ENCODE peak calls at places on chromosome 2, in ten cellular contexts. Q, B, W, S, F, G, J, R, E and L are unnamed samples.

GRCh38 chr2:86764661-86765307 is 25.9 kb downstream of the CD8A start:
- DNase-seq in Q (peak), B (no peak), W (no peak), S (peak), F (peak), G (peak), J (peak), R (peak), E (peak), L (peak)

GRCh38 chr2:167844714-167845530 is 402.5 kb downstream of the STK39 start:
- DNase-seq in Q (no peak), B (no peak), W (no peak), S (no peak), F (peak), G (no peak), J (no peak), R (no peak), E (no peak), L (no peak)

GRCh38 chr2:21422724-21423522 is 299.2 kb downstream of the TDRD15 start:
- DNase-seq in Q (no peak), B (no peak), W (no peak), S (no peak), F (no peak), G (no peak), J (no peak), R (no peak), E (no peak), L (no peak)

GRCh38 chr2:239937866-239938640 is 87.1 kb downstream of the NDUFA10 start:
- DNase-seq in Q (no peak), B (peak), W (peak), S (no peak), F (no peak), G (no peak), J (no peak), R (no peak), E (no peak), L (no peak)

GRCh38 chr2:131023758-131024157 is 69.5 kb downstream of the FAM168B start:
- DNase-seq in Q (no peak), B (no peak), W (no peak), S (no peak), F (peak), G (no peak), J (no peak), R (no peak), E (no peak), L (no peak)

GRCh38 chr2:73965053-73965452 is 19.7 kb upstream of the TET3 start:
- DNase-seq in Q (no peak), B (no peak), W (no peak), S (no peak), F (no peak), G (no peak), J (no peak), R (no peak), E (no peak), L (no peak)

GRCh38 chr2:8502316-8502715 is 179.5 kb upstream of the ID2 start:
- DNase-seq in Q (no peak), B (no peak), W (no peak), S (no peak), F (no peak), G (no peak), J (no peak), R (no peak), E (no peak), L (no peak)

GRCh38 chr2:43345391-43345813 is 119.0 kb upstream of the ZFP36L2 start:
- DNase-seq in Q (no peak), B (peak), W (no peak), S (no peak), F (no peak), G (no peak), J (no peak), R (no peak), E (peak), L (peak)

GRCh38 chr2:197875736-197876135 is 71.3 kb downstream of the PLCL1 start:
- DNase-seq in Q (no peak), B (no peak), W (no peak), S (no peak), F (no peak), G (no peak), J (no peak), R (no peak), E (no peak), L (no peak)

GRCh38 chr2:95109260-95109659 is 12.3 kb downstream of the MRPS5 start:
- DNase-seq in Q (no peak), B (no peak), W (no peak), S (no peak), F (no peak), G (no peak), J (no peak), R (no peak), E (no peak), L (no peak)

GRCh38 chr2:231193216-231193615 is 5.2 kb upstream of the ARMC9 start:
- DNase-seq in Q (no peak), B (no peak), W (no peak), S (no peak), F (no peak), G (no peak), J (no peak), R (no peak), E (peak), L (peak)

GRCh38 chr2:157413342-157414035 is 30.4 kb downstream of the CYTIP start:
- DNase-seq in Q (no peak), B (no peak), W (no peak), S (no peak), F (no peak), G (peak), J (no peak), R (peak), E (no peak), L (no peak)

GRCh38 chr2:146978891-146979555 is 865.8 kb upstream of the ACVR2A start:
- DNase-seq in Q (no peak), B (no peak), W (no peak), S (no peak), F (no peak), G (no peak), J (no peak), R (no peak), E (peak), L (peak)

GRCh38 chr2:158013791-158014190 is 87.9 kb upstream of the UPP2 start:
- DNase-seq in Q (no peak), B (no peak), W (no peak), S (no peak), F (no peak), G (no peak), J (no peak), R (no peak), E (no peak), L (no peak)

GRCh38 chr2:27025861-27026851 is 6.6 kb upstream of the TMEM214 start:
- DNase-seq in Q (no peak), B (no peak), W (no peak), S (no peak), F (no peak), G (no peak), J (no peak), R (no peak), E (no peak), L (no peak)

GRCh38 chr2:44833123-44834069 is 108.1 kb upstream of the SIX3 start:
- DNase-seq in Q (no peak), B (no peak), W (no peak), S (no peak), F (peak), G (no peak), J (no peak), R (no peak), E (no peak), L (no peak)

GRCh38 chr2:106161938-106162814 is 31.9 kb downstream of the UXS1 start:
- DNase-seq in Q (no peak), B (no peak), W (no peak), S (no peak), F (peak), G (no peak), J (no peak), R (no peak), E (no peak), L (peak)

GRCh38 chr2:25215948-25216679 is 47.7 kb upstream of the POMC start:
- DNase-seq in Q (no peak), B (peak), W (peak), S (no peak), F (peak), G (peak), J (no peak), R (peak), E (no peak), L (no peak)

GRCh38 chr2:206443735-206444527 is 599 bp downstream of the ADAM23 start:
- DNase-seq in Q (no peak), B (no peak), W (peak), S (no peak), F (no peak), G (no peak), J (no peak), R (peak), E (no peak), L (peak)

GRCh38 chr2:233676046-233676445 is 4.3 kb downstream of the UGT1A9 start:
- DNase-seq in Q (no peak), B (no peak), W (no peak), S (no peak), F (no peak), G (no peak), J (no peak), R (no peak), E (no peak), L (no peak)

GRCh38 chr2:71814885-71815284 is 332.8 kb downstream of the CYP26B1 start:
- DNase-seq in Q (no peak), B (no peak), W (no peak), S (no peak), F (no peak), G (no peak), J (no peak), R (no peak), E (no peak), L (no peak)

GRCh38 chr2:74188018-74188601 is 9.4 kb upstream of the MOB1A start:
- DNase-seq in Q (no peak), B (no peak), W (peak), S (peak), F (peak), G (no peak), J (peak), R (no peak), E (no peak), L (no peak)

GRCh38 chr2:18311413-18311812 is 249.0 kb downstream of the RDH14 start:
- DNase-seq in Q (no peak), B (no peak), W (no peak), S (peak), F (peak), G (no peak), J (no peak), R (no peak), E (no peak), L (no peak)

GRCh38 chr2:232488721-232489300 is 1.2 kb upstream of the ECEL1 start:
- DNase-seq in Q (no peak), B (no peak), W (no peak), S (no peak), F (no peak), G (no peak), J (no peak), R (no peak), E (no peak), L (no peak)

GRCh38 chr2:67604360-67604759 is 207.2 kb downstream of the ETAA1 start:
- DNase-seq in Q (no peak), B (no peak), W (no peak), S (no peak), F (no peak), G (no peak), J (no peak), R (no peak), E (no peak), L (no peak)

GRCh38 chr2:12504443-12504842 is 212.3 kb upstream of the TRIB2 start:
- DNase-seq in Q (no peak), B (no peak), W (no peak), S (no peak), F (no peak), G (no peak), J (no peak), R (no peak), E (peak), L (no peak)

GRCh38 chr2:7097353-7097895 is 180.2 kb downstream of the RNF144A start:
- DNase-seq in Q (peak), B (peak), W (peak), S (peak), F (peak), G (peak), J (peak), R (peak), E (peak), L (peak)

GRCh38 chr2:215619022-215619958 is 183.4 kb upstream of the FN1 start:
- DNase-seq in Q (no peak), B (no peak), W (no peak), S (no peak), F (no peak), G (no peak), J (peak), R (no peak), E (peak), L (no peak)

GRCh38 chr2:64454316-64455030 is 511 bp downstream of the LGALSL start:
- DNase-seq in Q (peak), B (peak), W (peak), S (no peak), F (no peak), G (peak), J (peak), R (peak), E (peak), L (peak)

GRCh38 chr2:55017880-55018279 is 32.4 kb downstream of the RTN4 start:
- DNase-seq in Q (no peak), B (no peak), W (no peak), S (no peak), F (no peak), G (no peak), J (no peak), R (no peak), E (no peak), L (no peak)

GRCh38 chr2:241063093-241063551 is 39.0 kb downstream of the MTERF4 start:
- DNase-seq in Q (no peak), B (no peak), W (no peak), S (no peak), F (no peak), G (no peak), J (no peak), R (no peak), E (no peak), L (no peak)

GRCh38 chr2:74584088-74584645 is 29.6 kb downstream of the DOK1 start:
- DNase-seq in Q (no peak), B (no peak), W (no peak), S (no peak), F (no peak), G (no peak), J (no peak), R (peak), E (peak), L (no peak)

GRCh38 chr2:172889287-172889686 is 153.6 kb downstream of the RAPGEF4 start:
- DNase-seq in Q (no peak), B (no peak), W (no peak), S (no peak), F (no peak), G (no peak), J (no peak), R (no peak), E (no peak), L (no peak)

GRCh38 chr2:128642316-128642715 is 323.6 kb upstream of the HS6ST1 start:
- DNase-seq in Q (no peak), B (no peak), W (peak), S (no peak), F (no peak), G (no peak), J (no peak), R (no peak), E (no peak), L (no peak)

GRCh38 chr2:102385522-102385921 is 29.9 kb downstream of the IL18R1 start:
- DNase-seq in Q (no peak), B (no peak), W (no peak), S (no peak), F (peak), G (no peak), J (no peak), R (no peak), E (no peak), L (no peak)

GRCh38 chr2:219293736-219294201 is 14.6 kb downstream of the DNAJB2 start:
- DNase-seq in Q (no peak), B (no peak), W (peak), S (no peak), F (no peak), G (no peak), J (no peak), R (no peak), E (no peak), L (no peak)